ENCODE peak calls at places on chromosomes 1 and 21, in five cellular contexts. One of them, this sample, is unnamed. For H3K4me1, the result is how much of the 10 kb centered on the place peaks cover.

GRCh38 chr1:66761273-66761672 is 9.0 kb downstream of the DYNLT5 start:
- DNase-seq in pancreas: no peak
- DNase-seq in esophagus squamous epithelium: no peak
- DNase-seq in adrenal gland: peak
- DNase-seq in suprapubic skin: no peak
- DNase-seq in this sample: no peak

GRCh38 chr21:45874716-45875415 is 106.7 kb upstream of the COL6A1 start:
- DNase-seq in pancreas: peak
- DNase-seq in esophagus squamous epithelium: no peak
- DNase-seq in adrenal gland: peak
- DNase-seq in suprapubic skin: no peak
- DNase-seq in this sample: no peak

GRCh38 chr21:28580585-28580984 is 412.1 kb downstream of the LTN1 start:
- DNase-seq in pancreas: no peak
- DNase-seq in esophagus squamous epithelium: no peak
- DNase-seq in adrenal gland: no peak
- DNase-seq in suprapubic skin: no peak
- DNase-seq in this sample: no peak

GRCh38 chr1:218266356-218266755 is 18.7 kb upstream of the RRP15 start:
- DNase-seq in pancreas: no peak
- DNase-seq in esophagus squamous epithelium: no peak
- DNase-seq in adrenal gland: no peak
- DNase-seq in suprapubic skin: no peak
- DNase-seq in this sample: no peak

GRCh38 chr1:150281221-150281757 is 1.1 kb upstream of the CIART start:
- DNase-seq in pancreas: peak
- DNase-seq in esophagus squamous epithelium: no peak
- DNase-seq in adrenal gland: peak
- DNase-seq in suprapubic skin: no peak
- DNase-seq in this sample: peak

GRCh38 chr1:59317343-59317742 is 20.4 kb downstream of the FGGY start:
- DNase-seq in pancreas: no peak
- DNase-seq in esophagus squamous epithelium: no peak
- DNase-seq in adrenal gland: no peak
- DNase-seq in suprapubic skin: no peak
- DNase-seq in this sample: no peak

GRCh38 chr1:94095112-94095637 is 25.8 kb downstream of the ABCA4 start:
- DNase-seq in pancreas: peak
- DNase-seq in esophagus squamous epithelium: no peak
- DNase-seq in adrenal gland: peak
- DNase-seq in suprapubic skin: peak
- DNase-seq in this sample: peak

GRCh38 chr1:93770640-93771039 is 89.0 kb upstream of the BCAR3 start:
- DNase-seq in pancreas: no peak
- DNase-seq in esophagus squamous epithelium: no peak
- DNase-seq in adrenal gland: no peak
- DNase-seq in suprapubic skin: no peak
- DNase-seq in this sample: no peak

GRCh38 chr1:6638226-6638625 is 13.6 kb downstream of the THAP3 start:
- DNase-seq in pancreas: peak
- DNase-seq in esophagus squamous epithelium: no peak
- DNase-seq in adrenal gland: peak
- DNase-seq in suprapubic skin: peak
- DNase-seq in this sample: peak

GRCh38 chr1:225838793-225839192 is 28.9 kb downstream of the EPHX1 start:
- DNase-seq in pancreas: no peak
- DNase-seq in esophagus squamous epithelium: no peak
- DNase-seq in adrenal gland: no peak
- DNase-seq in suprapubic skin: no peak
- DNase-seq in this sample: no peak

GRCh38 chr1:210233216-210233494 is 559 bp downstream of the SERTAD4 start:
- DNase-seq in pancreas: peak
- DNase-seq in esophagus squamous epithelium: no peak
- DNase-seq in adrenal gland: no peak
- DNase-seq in suprapubic skin: no peak
- DNase-seq in this sample: no peak

GRCh38 chr1:221712198-221712684 is 29.6 kb downstream of the DUSP10 start:
- DNase-seq in pancreas: no peak
- DNase-seq in esophagus squamous epithelium: no peak
- DNase-seq in adrenal gland: no peak
- DNase-seq in suprapubic skin: no peak
- DNase-seq in this sample: no peak

GRCh38 chr1:92916899-92917298 is 44.4 kb downstream of the DIPK1A start:
- DNase-seq in pancreas: no peak
- DNase-seq in esophagus squamous epithelium: no peak
- DNase-seq in adrenal gland: no peak
- DNase-seq in suprapubic skin: no peak
- DNase-seq in this sample: no peak

GRCh38 chr1:233326995-233327937 is at the start of gene MAP3K21:
- DNase-seq in pancreas: peak
- DNase-seq in esophagus squamous epithelium: peak
- DNase-seq in adrenal gland: peak
- DNase-seq in suprapubic skin: peak
- DNase-seq in this sample: peak

GRCh38 chr1:8495928-8496401 is 178.1 kb downstream of the SLC45A1 start:
- DNase-seq in pancreas: no peak
- DNase-seq in esophagus squamous epithelium: no peak
- DNase-seq in adrenal gland: no peak
- DNase-seq in suprapubic skin: no peak
- DNase-seq in this sample: no peak

GRCh38 chr1:218025454-218025853 is 259.6 kb upstream of the RRP15 start:
- DNase-seq in pancreas: no peak
- DNase-seq in esophagus squamous epithelium: no peak
- DNase-seq in adrenal gland: no peak
- DNase-seq in suprapubic skin: no peak
- DNase-seq in this sample: no peak

GRCh38 chr1:232991238-232991637 is 40.8 kb downstream of the NTPCR start:
- DNase-seq in pancreas: no peak
- DNase-seq in esophagus squamous epithelium: no peak
- DNase-seq in adrenal gland: no peak
- DNase-seq in suprapubic skin: peak
- DNase-seq in this sample: no peak

GRCh38 chr1:192251735-192252134 is 65.1 kb upstream of the RGS21 start:
- DNase-seq in pancreas: no peak
- DNase-seq in esophagus squamous epithelium: no peak
- DNase-seq in adrenal gland: no peak
- DNase-seq in suprapubic skin: no peak
- DNase-seq in this sample: no peak

GRCh38 chr21:43982489-43983078 is 29.5 kb upstream of the TRAPPC10 start:
- DNase-seq in pancreas: no peak
- DNase-seq in esophagus squamous epithelium: no peak
- DNase-seq in adrenal gland: no peak
- DNase-seq in suprapubic skin: no peak
- DNase-seq in this sample: no peak

GRCh38 chr1:18748435-18748834 is 111.0 kb downstream of the TAS1R2 start:
- DNase-seq in pancreas: no peak
- DNase-seq in esophagus squamous epithelium: no peak
- DNase-seq in adrenal gland: no peak
- DNase-seq in suprapubic skin: no peak
- DNase-seq in this sample: no peak

GRCh38 chr1:26283226-26283853 is 3.5 kb downstream of the SH3BGRL3 start:
- DNase-seq in pancreas: no peak
- DNase-seq in esophagus squamous epithelium: no peak
- DNase-seq in adrenal gland: no peak
- DNase-seq in suprapubic skin: no peak
- DNase-seq in this sample: no peak

GRCh38 chr1:204471687-204472086 is 22.9 kb downstream of the PIK3C2B start:
- DNase-seq in pancreas: no peak
- DNase-seq in esophagus squamous epithelium: no peak
- DNase-seq in adrenal gland: no peak
- DNase-seq in suprapubic skin: no peak
- DNase-seq in this sample: no peak

GRCh38 chr1:2466834-2467554 is 9.1 kb upstream of the PLCH2 start:
- DNase-seq in pancreas: no peak
- DNase-seq in esophagus squamous epithelium: no peak
- DNase-seq in adrenal gland: no peak
- DNase-seq in suprapubic skin: no peak
- DNase-seq in this sample: no peak

GRCh38 chr1:183870351-183871077 is 65.6 kb downstream of the RGL1 start:
- DNase-seq in pancreas: no peak
- DNase-seq in esophagus squamous epithelium: no peak
- DNase-seq in adrenal gland: peak
- DNase-seq in suprapubic skin: peak
- DNase-seq in this sample: no peak

GRCh38 chr1:227928811-227929375 is 18.8 kb downstream of the WNT9A start:
- DNase-seq in pancreas: no peak
- DNase-seq in esophagus squamous epithelium: no peak
- DNase-seq in adrenal gland: no peak
- DNase-seq in suprapubic skin: no peak
- DNase-seq in this sample: no peak

GRCh38 chr1:111468717-111469100 is 5.1 kb upstream of the C1orf162 start:
- DNase-seq in pancreas: no peak
- DNase-seq in esophagus squamous epithelium: no peak
- DNase-seq in adrenal gland: no peak
- DNase-seq in suprapubic skin: no peak
- DNase-seq in this sample: no peak

GRCh38 chr1:167808690-167809089 is 86.9 kb downstream of the MPZL1 start:
- DNase-seq in pancreas: no peak
- DNase-seq in esophagus squamous epithelium: no peak
- DNase-seq in adrenal gland: no peak
- DNase-seq in suprapubic skin: no peak
- DNase-seq in this sample: no peak

GRCh38 chr1:64980745-64981601 is 14.6 kb upstream of the JAK1 start:
- DNase-seq in pancreas: no peak
- DNase-seq in esophagus squamous epithelium: no peak
- DNase-seq in adrenal gland: no peak
- DNase-seq in suprapubic skin: no peak
- DNase-seq in this sample: no peak

GRCh38 chr1:90925928-90926869 is 95.6 kb downstream of the ZNF644 start:
- DNase-seq in pancreas: no peak
- DNase-seq in esophagus squamous epithelium: no peak
- DNase-seq in adrenal gland: no peak
- DNase-seq in suprapubic skin: no peak
- DNase-seq in this sample: no peak

GRCh38 chr1:181443231-181443853 is 40.0 kb upstream of the CACNA1E start:
- DNase-seq in pancreas: no peak
- DNase-seq in esophagus squamous epithelium: no peak
- DNase-seq in adrenal gland: no peak
- DNase-seq in suprapubic skin: no peak
- DNase-seq in this sample: no peak

GRCh38 chr1:174920093-174920492 is 79.7 kb upstream of the CACYBP start:
- DNase-seq in pancreas: no peak
- DNase-seq in esophagus squamous epithelium: no peak
- DNase-seq in adrenal gland: no peak
- DNase-seq in suprapubic skin: no peak
- DNase-seq in this sample: no peak

GRCh38 chr1:36475341-36475740 is 7.4 kb downstream of the CSF3R start:
- DNase-seq in pancreas: no peak
- DNase-seq in esophagus squamous epithelium: no peak
- DNase-seq in adrenal gland: no peak
- DNase-seq in suprapubic skin: no peak
- DNase-seq in this sample: no peak

GRCh38 chr1:92486251-92487077 is at the start of gene GFI1:
- DNase-seq in pancreas: peak
- DNase-seq in esophagus squamous epithelium: no peak
- DNase-seq in adrenal gland: peak
- DNase-seq in suprapubic skin: no peak
- DNase-seq in this sample: no peak

GRCh38 chr1:183002797-183003594 is 20.2 kb upstream of the LAMC1 start:
- DNase-seq in pancreas: no peak
- DNase-seq in esophagus squamous epithelium: no peak
- DNase-seq in adrenal gland: no peak
- DNase-seq in suprapubic skin: no peak
- DNase-seq in this sample: no peak

GRCh38 chr21:42670058-42670830 is 16.8 kb downstream of the PDE9A start:
- DNase-seq in pancreas: no peak
- DNase-seq in esophagus squamous epithelium: no peak
- DNase-seq in adrenal gland: no peak
- DNase-seq in suprapubic skin: no peak
- DNase-seq in this sample: no peak

GRCh38 chr1:31801450-31801849 is 14.4 kb downstream of the SPOCD1 start:
- DNase-seq in pancreas: no peak
- DNase-seq in esophagus squamous epithelium: no peak
- DNase-seq in adrenal gland: no peak
- DNase-seq in suprapubic skin: peak
- DNase-seq in this sample: no peak

GRCh38 chr1:69569281-69569970 is 1.7 kb downstream of the LRRC7 start:
- DNase-seq in pancreas: no peak
- DNase-seq in esophagus squamous epithelium: no peak
- DNase-seq in adrenal gland: no peak
- DNase-seq in suprapubic skin: no peak
- DNase-seq in this sample: no peak

GRCh38 chr1:69567847-69568434 is at the start of gene LRRC7:
- DNase-seq in pancreas: peak
- DNase-seq in esophagus squamous epithelium: no peak
- DNase-seq in adrenal gland: no peak
- DNase-seq in suprapubic skin: no peak
- DNase-seq in this sample: no peak

GRCh38 chr1:69572921-69573320 is 5.2 kb downstream of the LRRC7 start:
- DNase-seq in pancreas: no peak
- DNase-seq in esophagus squamous epithelium: no peak
- DNase-seq in adrenal gland: no peak
- DNase-seq in suprapubic skin: no peak
- DNase-seq in this sample: no peak

GRCh38 chr1:69569983-69570755 is 2.4 kb downstream of the LRRC7 start:
- DNase-seq in pancreas: no peak
- DNase-seq in esophagus squamous epithelium: no peak
- DNase-seq in adrenal gland: no peak
- DNase-seq in suprapubic skin: no peak
- DNase-seq in this sample: no peak

GRCh38 chr1:69568435-69569280 is 936 bp downstream of the LRRC7 start:
- DNase-seq in pancreas: peak
- DNase-seq in esophagus squamous epithelium: no peak
- DNase-seq in adrenal gland: no peak
- DNase-seq in suprapubic skin: no peak
- DNase-seq in this sample: no peak
- H3K4me3 ChIP-seq in pancreas: peak
- H3K4me3 ChIP-seq in esophagus squamous epithelium: peak
- H3K4me3 ChIP-seq in adrenal gland: no peak
- H3K4me3 ChIP-seq in suprapubic skin: peak
- H3K4me3 ChIP-seq in this sample: peak

GRCh38 chr1:203174324-203174985 is 1.2 kb downstream of the MYBPH start:
- DNase-seq in pancreas: peak
- DNase-seq in esophagus squamous epithelium: no peak
- DNase-seq in adrenal gland: no peak
- DNase-seq in suprapubic skin: no peak
- DNase-seq in this sample: no peak
- H3K27ac ChIP-seq in pancreas: no peak
- H3K27ac ChIP-seq in esophagus squamous epithelium: no peak
- H3K27ac ChIP-seq in adrenal gland: no peak
- H3K27ac ChIP-seq in suprapubic skin: no peak
- H3K27ac ChIP-seq in this sample: no peak

GRCh38 chr1:116921301-116921885 is 11.7 kb downstream of the PTGFRN start:
- DNase-seq in pancreas: no peak
- DNase-seq in esophagus squamous epithelium: no peak
- DNase-seq in adrenal gland: no peak
- DNase-seq in suprapubic skin: no peak
- DNase-seq in this sample: no peak
- H3K4me1 ChIP-seq in pancreas: under half
- H3K4me1 ChIP-seq in esophagus squamous epithelium: half or more
- H3K4me1 ChIP-seq in adrenal gland: under half
- H3K4me1 ChIP-seq in suprapubic skin: half or more
- H3K4me1 ChIP-seq in this sample: under half

GRCh38 chr1:172141351-172142000 is 279.0 kb upstream of the C1orf105 start:
- DNase-seq in pancreas: no peak
- DNase-seq in esophagus squamous epithelium: no peak
- DNase-seq in adrenal gland: no peak
- DNase-seq in suprapubic skin: no peak
- DNase-seq in this sample: no peak
- H3K4me3 ChIP-seq in pancreas: no peak
- H3K4me3 ChIP-seq in esophagus squamous epithelium: peak
- H3K4me3 ChIP-seq in adrenal gland: no peak
- H3K4me3 ChIP-seq in suprapubic skin: peak
- H3K4me3 ChIP-seq in this sample: peak